ENCODE peak calls at places on chromosomes 1 and 21, in nine cellular contexts. M is head of caudate nucleus; X is HEK293T; Z is mucosa of gallbladder; W is activated naive CD4-positive, alpha-beta T cell; T is NCI-H1105; I is ELF-1; C is PC-3; G is activated T-cell treated with anti-CD3 and anti-CD28 coated beads, Interleukin-2, amount 50 U/mL, for 48 hours. S is an unnamed sample.

GRCh38 chr1:21289700-21290545 is at the start of gene ECE1:
- DNase-seq in M (no peak), X (peak), Z (no peak), W (peak), T (peak), I (peak), C (peak), G (peak), S (peak)

GRCh38 chr1:154866995-154867795 is 2.9 kb downstream of the KCNN3 start:
- DNase-seq in M (peak), X (no peak), Z (no peak), W (no peak), T (no peak), I (peak), C (peak), G (peak), S (no peak)

GRCh38 chr21:41361786-41362604 is at the start of gene MX2:
- DNase-seq in M (peak), X (no peak), Z (peak), W (peak), T (no peak), I (no peak), C (peak), G (peak), S (no peak)

GRCh38 chr1:13832536-13832935 is 132.5 kb downstream of the PRDM2 start:
- DNase-seq in M (no peak), X (no peak), Z (no peak), W (no peak), T (peak), I (no peak), C (no peak), G (no peak), S (peak)

GRCh38 chr1:225845633-225846259 is 35.8 kb downstream of the EPHX1 start:
- DNase-seq in M (peak), X (peak), Z (peak), W (no peak), T (no peak), I (peak), C (peak), G (peak), S (peak)

GRCh38 chr21:37257526-37257966 is 9.6 kb downstream of the VPS26C start:
- DNase-seq in M (no peak), X (no peak), Z (no peak), W (no peak), T (peak), I (no peak), C (peak), G (peak), S (no peak)

GRCh38 chr1:203871114-203871875 is 9.9 kb downstream of the SNRPE start:
- DNase-seq in M (peak), X (peak), Z (peak), W (no peak), T (peak), I (peak), C (peak), G (no peak), S (peak)

GRCh38 chr1:35264861-35265260 is 3.6 kb upstream of the ZMYM4 start:
- DNase-seq in M (no peak), X (no peak), Z (peak), W (no peak), T (no peak), I (peak), C (peak), G (no peak), S (peak)

GRCh38 chr1:180842482-180842881 is 70.2 kb upstream of the KIAA1614 start:
- DNase-seq in M (no peak), X (no peak), Z (no peak), W (no peak), T (no peak), I (no peak), C (no peak), G (no peak), S (no peak)

GRCh38 chr1:161258439-161259386 is at the start of gene PCP4L1:
- DNase-seq in M (peak), X (no peak), Z (peak), W (no peak), T (peak), I (peak), C (peak), G (peak), S (peak)

GRCh38 chr1:54705153-54705552 is 10.5 kb upstream of the TTC4 start:
- DNase-seq in M (no peak), X (no peak), Z (no peak), W (no peak), T (no peak), I (no peak), C (peak), G (no peak), S (no peak)

GRCh38 chr21:38048241-38048640 is 132.0 kb upstream of the KCNJ6 start:
- DNase-seq in M (no peak), X (no peak), Z (no peak), W (no peak), T (peak), I (no peak), C (no peak), G (no peak), S (no peak)

GRCh38 chr1:110538082-110538481 is 19.1 kb upstream of the KCNA10 start:
- DNase-seq in M (peak), X (no peak), Z (no peak), W (no peak), T (no peak), I (no peak), C (no peak), G (no peak), S (no peak)

GRCh38 chr1:244435562-244436205 is 16.0 kb downstream of the ADSS2 start:
- DNase-seq in M (no peak), X (no peak), Z (no peak), W (no peak), T (no peak), I (no peak), C (peak), G (peak), S (no peak)

GRCh38 chr1:13543927-13544556 is 30.2 kb upstream of the LRRC38 start:
- DNase-seq in M (peak), X (peak), Z (peak), W (no peak), T (no peak), I (peak), C (peak), G (no peak), S (peak)

GRCh38 chr1:204837440-204838084 is 33.1 kb upstream of the NFASC start:
- DNase-seq in M (no peak), X (peak), Z (peak), W (no peak), T (no peak), I (peak), C (peak), G (peak), S (peak)

GRCh38 chr1:32759997-32760623 is 57.0 kb downstream of the YARS1 start:
- DNase-seq in M (no peak), X (no peak), Z (peak), W (no peak), T (no peak), I (peak), C (peak), G (no peak), S (peak)

GRCh38 chr1:94863919-94864318 is 43.8 kb downstream of the SLC44A3 start:
- DNase-seq in M (no peak), X (no peak), Z (peak), W (no peak), T (no peak), I (peak), C (peak), G (no peak), S (peak)

GRCh38 chr1:37854406-37854805 is 5.0 kb downstream of the MTF1 start:
- DNase-seq in M (no peak), X (no peak), Z (no peak), W (no peak), T (no peak), I (no peak), C (no peak), G (no peak), S (no peak)